ENCODE peak calls at places on chromosomes 13 and 19, in six cellular contexts. One of them, this sample, is unnamed.

GRCh38 chr19:7004313-7004931 is 16.8 kb downstream of the MBD3L2B start:
- DNase-seq in NCI-H774: no peak
- DNase-seq in EL: no peak
- DNase-seq in esophagus muscularis mucosa: no peak
- DNase-seq in activated CD4-positive, alpha-beta T cell treated with anti-CD3 and anti-CD28 coated beads, Interleukin-2, amount 50 U/mL, for 24 hours: no peak
- DNase-seq in AG09319: no peak
- DNase-seq in this sample: no peak

GRCh38 chr19:44644391-44645016 is 794 bp downstream of the PVR start:
- DNase-seq in esophagus muscularis mucosa: no peak
- DNase-seq in NCI-H774: no peak
- DNase-seq in activated CD4-positive, alpha-beta T cell treated with anti-CD3 and anti-CD28 coated beads, Interleukin-2, amount 50 U/mL, for 24 hours: no peak
- DNase-seq in EL: peak; percentile 59
- DNase-seq in AG09319: no peak
- DNase-seq in this sample: peak; percentile 48

GRCh38 chr13:43905435-43906031 is 25.8 kb downstream of the LACC1 start:
- DNase-seq in EL: peak; percentile 63
- DNase-seq in esophagus muscularis mucosa: no peak
- DNase-seq in activated CD4-positive, alpha-beta T cell treated with anti-CD3 and anti-CD28 coated beads, Interleukin-2, amount 50 U/mL, for 24 hours: no peak
- DNase-seq in NCI-H774: peak; percentile 36
- DNase-seq in AG09319: no peak
- DNase-seq in this sample: peak; percentile 46

GRCh38 chr13:114019367-114019766 is 45.5 kb upstream of the C13orf46 start:
- DNase-seq in activated CD4-positive, alpha-beta T cell treated with anti-CD3 and anti-CD28 coated beads, Interleukin-2, amount 50 U/mL, for 24 hours: no peak
- DNase-seq in NCI-H774: no peak
- DNase-seq in esophagus muscularis mucosa: no peak
- DNase-seq in AG09319: no peak
- DNase-seq in EL: peak; percentile 9
- DNase-seq in this sample: peak; percentile 73

GRCh38 chr19:39351537-39352037 is 9.4 kb downstream of the SAMD4B start:
- DNase-seq in activated CD4-positive, alpha-beta T cell treated with anti-CD3 and anti-CD28 coated beads, Interleukin-2, amount 50 U/mL, for 24 hours: no peak
- DNase-seq in esophagus muscularis mucosa: no peak
- DNase-seq in NCI-H774: no peak
- DNase-seq in AG09319: no peak
- DNase-seq in EL: peak; percentile 15
- DNase-seq in this sample: peak; percentile 64

GRCh38 chr19:18364826-18365528 is 21.0 kb upstream of the GDF15 start:
- DNase-seq in EL: peak; percentile 100
- DNase-seq in AG09319: peak; percentile 97
- DNase-seq in activated CD4-positive, alpha-beta T cell treated with anti-CD3 and anti-CD28 coated beads, Interleukin-2, amount 50 U/mL, for 24 hours: no peak
- DNase-seq in NCI-H774: peak; percentile 67
- DNase-seq in esophagus muscularis mucosa: no peak
- DNase-seq in this sample: peak; percentile 79

GRCh38 chr19:51564791-51565190 is 6.3 kb upstream of the ZNF175 start:
- DNase-seq in NCI-H774: no peak
- DNase-seq in activated CD4-positive, alpha-beta T cell treated with anti-CD3 and anti-CD28 coated beads, Interleukin-2, amount 50 U/mL, for 24 hours: no peak
- DNase-seq in AG09319: no peak
- DNase-seq in EL: no peak
- DNase-seq in esophagus muscularis mucosa: no peak
- DNase-seq in this sample: no peak

GRCh38 chr19:18206018-18206417 is 2.2 kb upstream of the RAB3A start:
- DNase-seq in activated CD4-positive, alpha-beta T cell treated with anti-CD3 and anti-CD28 coated beads, Interleukin-2, amount 50 U/mL, for 24 hours: no peak
- DNase-seq in EL: no peak
- DNase-seq in esophagus muscularis mucosa: no peak
- DNase-seq in AG09319: no peak
- DNase-seq in NCI-H774: no peak
- DNase-seq in this sample: no peak

GRCh38 chr13:37968555-37968954 is 99.0 kb upstream of the TRPC4 start:
- DNase-seq in activated CD4-positive, alpha-beta T cell treated with anti-CD3 and anti-CD28 coated beads, Interleukin-2, amount 50 U/mL, for 24 hours: no peak
- DNase-seq in NCI-H774: no peak
- DNase-seq in esophagus muscularis mucosa: no peak
- DNase-seq in AG09319: no peak
- DNase-seq in EL: no peak
- DNase-seq in this sample: no peak

GRCh38 chr13:43133792-43134191 is 110.4 kb downstream of the DNAJC15 start:
- DNase-seq in AG09319: no peak
- DNase-seq in activated CD4-positive, alpha-beta T cell treated with anti-CD3 and anti-CD28 coated beads, Interleukin-2, amount 50 U/mL, for 24 hours: no peak
- DNase-seq in NCI-H774: no peak
- DNase-seq in esophagus muscularis mucosa: no peak
- DNase-seq in EL: no peak
- DNase-seq in this sample: no peak

GRCh38 chr19:1991018-1991390 is 24.5 kb downstream of the BTBD2 start:
- DNase-seq in activated CD4-positive, alpha-beta T cell treated with anti-CD3 and anti-CD28 coated beads, Interleukin-2, amount 50 U/mL, for 24 hours: no peak
- DNase-seq in esophagus muscularis mucosa: no peak
- DNase-seq in EL: no peak
- DNase-seq in AG09319: no peak
- DNase-seq in NCI-H774: no peak
- DNase-seq in this sample: no peak

GRCh38 chr19:35261356-35262100 is 7.2 kb upstream of the USF2 start:
- DNase-seq in EL: no peak
- DNase-seq in NCI-H774: no peak
- DNase-seq in esophagus muscularis mucosa: no peak
- DNase-seq in AG09319: no peak
- DNase-seq in activated CD4-positive, alpha-beta T cell treated with anti-CD3 and anti-CD28 coated beads, Interleukin-2, amount 50 U/mL, for 24 hours: no peak
- DNase-seq in this sample: no peak

GRCh38 chr13:98834254-98834960 is 81.9 kb upstream of the SLC15A1 start:
- DNase-seq in NCI-H774: no peak
- DNase-seq in activated CD4-positive, alpha-beta T cell treated with anti-CD3 and anti-CD28 coated beads, Interleukin-2, amount 50 U/mL, for 24 hours: no peak
- DNase-seq in EL: no peak
- DNase-seq in esophagus muscularis mucosa: no peak
- DNase-seq in AG09319: no peak
- DNase-seq in this sample: no peak